ENCODE peak calls at places on chromosomes 5 and 9, in four cellular contexts. C is H1, L is HepG2, M is GM12878. G is an unnamed sample.

GRCh38 chr5:145941096-145941676 is 4.8 kb downstream of the SH3RF2 start:
- DNase-seq in L (no peak), C (no peak), M (no peak), G (no peak)

GRCh38 chr5:172637122-172637580 is 3.9 kb upstream of the NEURL1B start:
- DNase-seq in C (no peak), M (no peak), L (no peak), G (no peak)

GRCh38 chr5:15285901-15286583 is 213.9 kb upstream of the FBXL7 start:
- DNase-seq in C (no peak), L (no peak), M (no peak), G (no peak)

GRCh38 chr5:39717186-39717897 is 292.6 kb upstream of the DAB2 start:
- DNase-seq in C (no peak), L (no peak), M (no peak), G (no peak)

GRCh38 chr9:22683393-22684075 is 236.9 kb downstream of the DMRTA1 start:
- DNase-seq in L (no peak), M (no peak), C (no peak), G (no peak)

GRCh38 chr5:16727937-16728336 is 111.1 kb upstream of the RETREG1 start:
- DNase-seq in M (no peak), L (no peak), C (no peak), G (no peak)

GRCh38 chr9:99024959-99025358 is 80.0 kb upstream of the TGFBR1 start:
- DNase-seq in C (no peak), L (no peak), M (no peak), G (no peak)

GRCh38 chr9:95880011-95880690 is 4.7 kb downstream of the ERCC6L2 start:
- DNase-seq in C (no peak), L (no peak), M (no peak), G (no peak)

GRCh38 chr5:140310434-140310833 is 7.5 kb upstream of the PFDN1 start:
- DNase-seq in C (no peak), L (no peak), M (no peak), G (no peak)

GRCh38 chr5:136638084-136638483 is 272.7 kb upstream of the TRPC7 start:
- DNase-seq in M (no peak), L (no peak), C (no peak), G (no peak)

GRCh38 chr9:70883056-70883455 is 238.4 kb downstream of the TRPM3 start:
- DNase-seq in L (no peak), C (no peak), M (no peak), G (no peak)

GRCh38 chr5:10745133-10745532 is 15.9 kb downstream of the DAP start:
- DNase-seq in C (no peak), L (no peak), M (no peak), G (no peak)

GRCh38 chr5:72082048-72082447 is 25.2 kb upstream of the MAP1B start:
- DNase-seq in L (no peak), M (no peak), C (no peak), G (no peak)

GRCh38 chr9:108618906-108619550 is 236.8 kb downstream of the ACTL7B start:
- DNase-seq in L (no peak), M (no peak), C (no peak), G (no peak)

GRCh38 chr9:90523953-90524352 is 118.7 kb downstream of the DIRAS2 start:
- DNase-seq in L (no peak), C (no peak), M (no peak), G (no peak)

GRCh38 chr5:80852331-80853245 is 107.6 kb upstream of the RASGRF2 start:
- DNase-seq in M (no peak), C (no peak), L (peak; percentile 41), G (no peak)

GRCh38 chr9:83698976-83699585 is 8.7 kb downstream of the UBQLN1 start:
- DNase-seq in L (no peak), C (no peak), M (no peak), G (no peak)
- H3K4me1 ChIP-seq in L (peaks cover 32% of the 10 kb centered on the region), C (no peaks in the 10 kb centered on the region), M (peaks cover 31% of the 10 kb centered on the region), G (no peaks in the 10 kb centered on the region)

GRCh38 chr5:370311-370958 is 48.9 kb downstream of the AHRR start:
- DNase-seq in C (no peak), L (no peak), M (no peak), G (no peak)
- H3K9ac ChIP-seq in C (no peak overlapping the region), L (no peak overlapping the region), M (peak overlapping the region; percentile 7), G (no peak overlapping the region)

GRCh38 chr5:22514231-22514630 is 338.9 kb downstream of the CDH12 start:
- DNase-seq in L (no peak), M (no peak), C (no peak), G (no peak)
- TF ChIP-seq SUZ12 in L (no peak), M (no peak), C (no peak), G (no peak)

GRCh38 chr9:127825319-127826051 is 22.8 kb downstream of the FPGS start:
- DNase-seq in C (peak; percentile 73), M (no peak), L (peak; percentile 56), G (peak; percentile 54)

GRCh38 chr9:127829205-127829935 is 25.1 kb downstream of the ENG start:
- DNase-seq in C (no peak), L (no peak), M (no peak), G (no peak)

GRCh38 chr9:127828262-127829031 is 25.8 kb downstream of the FPGS start:
- DNase-seq in L (peak; percentile 83), M (no peak), C (peak; percentile 70), G (peak; percentile 87)

GRCh38 chr9:127822108-127822507 is 19.4 kb downstream of the FPGS start:
- DNase-seq in M (no peak), L (no peak), C (no peak), G (no peak)

DNA sequence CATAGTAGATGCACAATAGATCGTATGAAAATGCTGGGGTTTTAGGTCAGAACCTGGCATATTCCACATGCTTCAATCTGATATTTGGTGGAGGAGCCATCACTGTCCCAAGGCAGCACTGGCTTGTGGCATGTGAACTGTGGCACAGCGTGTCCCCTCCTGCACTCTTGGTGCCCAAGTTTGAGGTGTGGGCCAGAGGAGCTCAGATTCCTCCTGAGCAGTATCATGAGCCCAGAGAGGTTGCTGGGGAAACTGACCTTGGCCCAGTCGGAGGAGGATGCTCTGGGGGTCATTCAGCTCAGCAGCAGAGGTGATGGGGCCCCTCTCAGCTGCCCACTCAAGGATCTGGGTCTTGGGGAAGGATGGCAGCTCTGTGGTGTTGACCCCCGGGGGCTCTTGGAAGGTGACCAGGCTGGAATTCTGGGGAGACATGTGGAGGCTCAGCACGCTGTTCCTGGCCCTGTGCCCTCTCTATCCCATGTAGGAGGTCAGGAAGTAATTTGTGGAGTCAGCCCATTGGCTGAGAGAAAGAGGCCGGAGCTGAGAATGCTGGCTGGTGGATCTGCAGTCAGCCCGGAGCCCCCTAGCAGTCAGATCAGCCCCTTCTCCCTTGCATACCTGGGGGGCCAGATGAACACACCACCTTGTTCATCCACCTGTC is 23.7 kb downstream of the FPGS start:
- DNase-seq in L (no peak), M (no peak), C (no peak), G (no peak)
- H3K4me1 ChIP-seq in L (peaks cover 42% of the 10 kb centered on the region), M (no peaks in the 10 kb centered on the region), C (peaks cover 14% of the 10 kb centered on the region), G (peaks cover 16% of the 10 kb centered on the region)

GRCh38 chr5:170301149-170301548 is 3.6 kb upstream of the LCP2 start:
- DNase-seq in M (no peak), L (no peak), C (no peak), G (no peak)

GRCh38 chr5:170296935-170297588 is 515 bp downstream of the LCP2 start:
- DNase-seq in L (no peak), M (no peak), C (no peak), G (no peak)

GRCh38 chr5:170300361-170301013 is 2.9 kb upstream of the LCP2 start:
- DNase-seq in M (no peak), L (no peak), C (no peak), G (no peak)

GRCh38 chr5:170296036-170296934 is 1.3 kb downstream of the LCP2 start:
- DNase-seq in M (no peak), L (no peak), C (no peak), G (no peak)

GRCh38 chr5:170297589-170298462 is at the start of gene LCP2:
- DNase-seq in C (no peak), M (no peak), L (no peak), G (no peak)
- H3K9ac ChIP-seq in C (no peak within 1 kb of the TSS), M (peak within 1 kb of the TSS; percentile 96), L (no peak within 1 kb of the TSS), G (no peak within 1 kb of the TSS)

GRCh38 chr5:42591026-42591425 is 165.6 kb upstream of the CCDC152 start:
- DNase-seq in M (no peak), L (no peak), C (no peak), G (no peak)
- TF ChIP-seq SUZ12 in M (no peak), L (no peak), C (no peak), G (no peak)

GRCh38 chr9:134328841-134329575 is 2.8 kb downstream of the RXRA start:
- DNase-seq in M (no peak), C (no peak), L (peak; percentile 73), G (no peak)

GRCh38 chr9:134327671-134328231 is 1.5 kb downstream of the RXRA start:
- DNase-seq in M (no peak), L (no peak), C (no peak), G (no peak)

GRCh38 chr9:134329576-134329855 is 3.3 kb downstream of the RXRA start:
- DNase-seq in M (no peak), L (no peak), C (no peak), G (no peak)

GRCh38 chr9:134326754-134327526 is 685 bp downstream of the RXRA start:
- DNase-seq in C (no peak), M (no peak), L (no peak), G (no peak)

DNA sequence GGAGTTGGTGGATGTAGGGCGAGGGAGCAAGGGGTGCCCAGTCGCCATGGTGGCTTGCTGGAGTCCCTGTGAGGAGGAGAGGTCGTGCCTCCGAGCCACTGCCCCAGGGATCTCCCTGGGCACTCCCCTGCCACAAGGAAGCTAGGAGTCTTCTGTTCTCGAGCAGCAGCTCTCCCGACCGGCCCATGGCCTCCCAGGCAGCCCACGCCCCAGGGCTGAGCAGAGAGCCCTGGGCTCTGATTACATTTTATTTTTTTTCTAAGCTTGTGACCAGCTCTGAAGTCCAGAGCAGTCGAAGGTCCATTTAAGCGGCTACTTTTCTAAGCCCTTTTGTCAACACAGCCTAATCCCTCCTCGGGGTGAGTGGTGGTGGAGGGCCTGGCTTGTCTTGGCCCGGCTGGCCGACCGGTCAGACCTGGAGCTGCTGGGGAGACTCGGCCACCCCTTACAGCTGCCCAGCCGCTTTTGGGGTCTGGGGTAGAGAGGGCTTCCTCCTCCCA is 2.1 kb downstream of the RXRA start:
- DNase-seq in M (no peak), C (no peak), L (peak; percentile 89), G (no peak)
- H3K4me1 ChIP-seq in M (no peaks in the 10 kb centered on the region), C (peaks cover 8% of the 10 kb centered on the region), L (peaks cover 77% of the 10 kb centered on the region), G (peaks cover 58% of the 10 kb centered on the region)